ENCODE peak calls at places on chromosome 6, in six cellular contexts. U is neural progenitor cell, S is right atrium auricular region, C is A673, H is Peyer's patch, Q is small intestine. R is an unnamed sample. For H3K9me3, the result is how much of the 10 kb centered on the place peaks cover.

GRCh38 chr6:14711056-14711703 is 534.7 kb upstream of the JARID2 start:
- DNase-seq in U (peak), S (no peak), C (peak), H (peak), Q (peak), R (no peak)

GRCh38 chr6:132919476-132919875 is 105.1 kb downstream of the RPS12 start:
- DNase-seq in U (no peak), S (peak), C (no peak), H (peak), Q (peak), R (no peak)

GRCh38 chr6:34195726-34196115 is 41.0 kb upstream of the HMGA1 start:
- DNase-seq in U (no peak), S (no peak), C (peak), H (no peak), Q (no peak), R (no peak)

GRCh38 chr6:56579155-56579851 is 63.4 kb downstream of the DST start:
- DNase-seq in U (no peak), S (no peak), C (no peak), H (no peak), Q (no peak), R (no peak)

GRCh38 chr6:55955684-55956083 is 80.3 kb upstream of the BMP5 start:
- DNase-seq in U (no peak), S (no peak), C (no peak), H (no peak), Q (no peak), R (no peak)

GRCh38 chr6:17032595-17033591 is 69.0 kb upstream of the STMND1 start:
- DNase-seq in U (no peak), S (peak), C (peak), H (peak), Q (peak), R (no peak)

GRCh38 chr6:68575765-68576439 is 59.2 kb upstream of the ADGRB3 start:
- DNase-seq in U (peak), S (no peak), C (peak), H (no peak), Q (no peak), R (peak)

GRCh38 chr6:4139272-4139671 is 3.9 kb upstream of the ECI2 start:
- DNase-seq in U (no peak), S (no peak), C (no peak), H (no peak), Q (no peak), R (no peak)

GRCh38 chr6:83062225-83062624 is 3.4 kb downstream of the UBE3D start:
- DNase-seq in U (peak), S (no peak), C (peak), H (no peak), Q (no peak), R (no peak)

GRCh38 chr6:19714415-19715165 is 122.6 kb upstream of the ID4 start:
- DNase-seq in U (no peak), S (no peak), C (no peak), H (no peak), Q (no peak), R (no peak)

GRCh38 chr6:27547157-27548075 is 74.5 kb upstream of the ZNF184 start:
- DNase-seq in U (peak), S (no peak), C (peak), H (no peak), Q (no peak), R (no peak)

GRCh38 chr6:837380-837779 is 144.4 kb upstream of the EXOC2 start:
- DNase-seq in U (no peak), S (no peak), C (no peak), H (no peak), Q (no peak), R (no peak)

GRCh38 chr6:11089695-11090094 is 3.9 kb upstream of the SMIM13 start:
- DNase-seq in U (no peak), S (no peak), C (no peak), H (no peak), Q (no peak), R (no peak)

GRCh38 chr6:116011520-116011919 is 49.2 kb downstream of the FRK start:
- DNase-seq in U (no peak), S (no peak), C (no peak), H (peak), Q (peak), R (no peak)

GRCh38 chr6:150143521-150144293 is 863 bp downstream of the PPP1R14C start:
- DNase-seq in U (peak), S (no peak), C (peak), H (no peak), Q (peak), R (no peak)

GRCh38 chr6:42431356-42431755 is 20.4 kb downstream of the TRERF1 start:
- DNase-seq in U (peak), S (peak), C (no peak), H (no peak), Q (no peak), R (no peak)

GRCh38 chr6:51765230-51765629 is 322.2 kb downstream of the PKHD1 start:
- DNase-seq in U (no peak), S (no peak), C (no peak), H (no peak), Q (no peak), R (no peak)

GRCh38 chr6:113120214-113120576 is 737.0 kb upstream of the MARCKS start:
- DNase-seq in U (no peak), S (no peak), C (peak), H (no peak), Q (no peak), R (no peak)

GRCh38 chr6:90343581-90343980 is 46.9 kb upstream of the BACH2 start:
- DNase-seq in U (no peak), S (no peak), C (no peak), H (no peak), Q (no peak), R (no peak)

GRCh38 chr6:162733489-162733888 is 5.7 kb downstream of the PACRG start:
- DNase-seq in U (no peak), S (no peak), C (no peak), H (no peak), Q (no peak), R (no peak)

GRCh38 chr6:150142657-150143501 is at the start of gene PPP1R14C:
- DNase-seq in U (peak), S (no peak), C (peak), H (peak), Q (peak), R (no peak)

GRCh38 chr6:149683256-149683860 is 34.5 kb downstream of the LATS1 start:
- DNase-seq in U (no peak), S (no peak), C (no peak), H (no peak), Q (no peak), R (no peak)

DNA sequence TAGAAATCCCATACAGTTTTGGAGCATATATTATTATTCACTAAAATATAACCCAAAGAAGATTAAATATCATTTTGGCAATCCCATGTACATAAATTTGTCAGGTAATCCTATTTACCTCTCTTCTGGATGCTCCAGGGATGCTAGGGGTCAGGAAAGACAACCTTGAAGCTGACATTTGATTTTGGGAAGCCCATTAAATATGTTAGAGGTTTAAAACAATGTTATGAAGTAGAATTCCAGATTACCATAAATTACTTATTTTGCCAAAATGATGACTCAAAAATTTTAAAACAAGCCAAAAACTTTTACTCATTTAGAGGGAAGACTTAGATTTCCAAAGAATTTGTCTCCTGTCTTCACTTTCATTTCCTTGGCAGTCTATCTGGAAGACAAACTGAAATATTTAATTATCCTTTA is 9.2 kb upstream of the IL22RA2 start:
- DNase-seq in U (no peak), S (no peak), C (no peak), H (no peak), Q (no peak), R (no peak)
- H3K9me3 ChIP-seq in U (under half), S (under half), C (under half), H (under half), Q (under half), R (half or more)

DNA sequence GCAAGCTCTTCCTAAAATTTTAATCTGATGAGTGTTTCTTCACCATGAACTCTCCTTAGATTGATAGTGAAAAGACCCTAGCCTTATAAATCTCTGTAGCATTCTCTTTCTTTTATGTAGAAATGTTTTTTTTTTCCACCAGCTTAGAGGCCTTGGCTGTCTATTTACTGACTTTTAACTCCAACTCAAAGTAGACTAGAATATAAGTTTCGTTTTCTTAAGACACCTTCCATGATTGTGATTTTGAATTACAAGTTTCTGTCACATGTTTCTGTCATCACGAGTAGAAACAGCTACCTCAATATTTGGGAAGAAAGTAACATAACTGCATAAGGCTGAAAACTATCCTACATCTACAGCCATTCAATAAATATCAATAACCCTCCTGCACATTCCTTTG is 17.8 kb downstream of the ADGRF4 start:
- DNase-seq in U (no peak), S (no peak), C (no peak), H (no peak), Q (no peak), R (no peak)
- H3K9me3 ChIP-seq in U (under half), S (under half), C (under half), H (under half), Q (under half), R (under half)

GRCh38 chr6:54491431-54491830 is 183.2 kb downstream of the TINAG start:
- DNase-seq in U (no peak), S (no peak), C (no peak), H (no peak), Q (no peak), R (no peak)
- H3K9me3 ChIP-seq in U (under half), S (under half), C (under half), H (under half), Q (under half), R (under half)

DNA sequence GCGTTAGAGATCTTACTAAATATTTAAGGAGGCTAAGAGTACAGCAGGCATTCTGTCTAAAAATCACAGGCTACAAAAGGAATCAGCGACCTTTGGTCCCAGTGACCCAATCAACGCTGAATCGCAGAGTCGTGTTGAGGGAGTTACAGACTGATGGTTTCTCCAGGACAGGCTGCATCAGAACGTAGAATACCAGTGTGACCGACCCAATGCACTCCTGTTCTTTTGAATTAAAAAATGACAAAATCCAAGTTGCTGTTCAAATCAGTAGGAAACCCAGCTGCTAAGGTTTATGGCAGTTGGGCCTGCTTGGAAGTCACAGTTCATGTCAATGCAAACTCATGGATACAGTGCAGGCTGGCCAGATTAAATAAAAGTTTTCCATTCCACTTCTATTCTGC is 155.8 kb upstream of the AFDN start:
- DNase-seq in U (no peak), S (no peak), C (no peak), H (peak), Q (peak), R (no peak)
- H3K9me3 ChIP-seq in U (under half), S (under half), C (under half), H (under half), Q (under half), R (under half)

GRCh38 chr6:164370773-164371172 is 938.6 kb downstream of the C6orf118 start:
- DNase-seq in U (no peak), S (no peak), C (no peak), H (no peak), Q (no peak), R (no peak)
- H3K9me3 ChIP-seq in U (under half), S (under half), C (under half), H (under half), Q (under half), R (under half)

GRCh38 chr6:140441256-140441655 is 1066.8 kb upstream of the CITED2 start:
- DNase-seq in U (peak), S (peak), C (peak), H (peak), Q (peak), R (peak)
- H3K9me3 ChIP-seq in U (under half), S (under half), C (under half), H (under half), Q (under half), R (under half)